ENCODE peak calls at places on chromosomes 13 and 19, in seven cellular contexts. O, Y, H, P, F, M and K are unnamed samples.

GRCh38 chr19:18594096-18594823 is 5.7 kb downstream of the REX1BD start:
- DNase-seq in P (peak), F (peak), M (peak), H (peak), O (no peak), Y (peak), K (peak)

GRCh38 chr13:30021611-30022010 is 171.2 kb upstream of the UBL3 start:
- DNase-seq in Y (no peak), P (no peak), O (no peak), M (no peak), H (no peak), F (no peak), K (no peak)

GRCh38 chr19:8589177-8589714 is 12.0 kb upstream of the MYO1F start:
- DNase-seq in Y (no peak), O (no peak), H (no peak), P (no peak), M (no peak), F (no peak), K (no peak)

GRCh38 chr13:34640179-34640929 is 301.7 kb upstream of the NBEA start:
- DNase-seq in P (no peak), H (no peak), Y (no peak), O (no peak), M (no peak), F (no peak), K (no peak)

GRCh38 chr19:55644842-55645511 is 1.5 kb downstream of the ZNF581 start:
- DNase-seq in H (no peak), P (no peak), M (no peak), Y (no peak), O (no peak), F (no peak), K (no peak)

GRCh38 chr13:72680353-72680752 is 47.1 kb downstream of the MZT1 start:
- DNase-seq in M (no peak), H (no peak), P (no peak), Y (no peak), F (no peak), O (no peak), K (no peak)

GRCh38 chr13:45325806-45326205 is 15.2 kb downstream of the TPT1 start:
- DNase-seq in P (no peak), H (no peak), F (peak), O (no peak), Y (peak), M (no peak), K (no peak)

GRCh38 chr13:27007166-27007565 is 164.4 kb downstream of the USP12 start:
- DNase-seq in F (no peak), P (no peak), O (no peak), Y (no peak), H (no peak), M (no peak), K (peak)

GRCh38 chr19:10111405-10111811 is at the start of gene P2RY11:
- DNase-seq in Y (no peak), H (peak), M (no peak), P (no peak), O (no peak), F (no peak), K (no peak)

GRCh38 chr19:31574251-31574973 is 225.2 kb upstream of the TSHZ3 start:
- DNase-seq in H (no peak), Y (no peak), F (no peak), O (no peak), P (no peak), M (no peak), K (no peak)

GRCh38 chr13:109989686-109990085 is 203.3 kb upstream of the IRS2 start:
- DNase-seq in H (no peak), F (no peak), O (no peak), P (no peak), M (no peak), Y (peak), K (no peak)

GRCh38 chr19:30567535-30568232 is 195.5 kb downstream of the ZNF536 start:
- DNase-seq in Y (no peak), F (no peak), M (no peak), H (no peak), P (no peak), O (no peak), K (peak)

GRCh38 chr19:46431824-46432223 is 3.1 kb upstream of the PNMA8C start:
- DNase-seq in O (no peak), H (no peak), M (no peak), P (no peak), F (no peak), Y (no peak), K (no peak)

GRCh38 chr19:18501832-18502231 is 20.0 kb downstream of the ELL start:
- DNase-seq in O (no peak), F (no peak), M (no peak), Y (no peak), H (no peak), P (no peak), K (peak)

GRCh38 chr19:31534786-31535185 is 185.6 kb upstream of the TSHZ3 start:
- DNase-seq in Y (no peak), M (no peak), P (no peak), F (no peak), O (no peak), H (no peak), K (peak)

GRCh38 chr13:32901994-32902780 is 114.0 kb upstream of the KL start:
- DNase-seq in P (no peak), F (no peak), M (no peak), H (no peak), Y (no peak), O (no peak), K (no peak)

GRCh38 chr13:24683370-24683769 is 3.2 kb downstream of the ATP12A start:
- DNase-seq in P (no peak), H (no peak), F (no peak), Y (no peak), O (no peak), M (no peak), K (no peak)

GRCh38 chr19:2627319-2627829 is 75.1 kb downstream of the GNG7 start:
- DNase-seq in Y (peak), F (peak), M (no peak), O (peak), P (no peak), H (no peak), K (no peak)

GRCh38 chr19:7748756-7749155 is 1.4 kb upstream of the CD209 start:
- DNase-seq in P (no peak), M (no peak), Y (no peak), F (peak), O (no peak), H (no peak), K (no peak)

GRCh38 chr13:20969182-20969581 is 66.6 kb upstream of the XPO4 start:
- DNase-seq in Y (peak), M (no peak), H (no peak), P (no peak), O (no peak), F (peak), K (no peak)

GRCh38 chr19:14540741-14541525 is 11.5 kb downstream of the TECR start:
- DNase-seq in F (no peak), O (no peak), Y (no peak), M (no peak), H (no peak), P (no peak), K (peak)

GRCh38 chr13:29573190-29573589 is 22.3 kb downstream of the SLC7A1 start:
- DNase-seq in H (no peak), O (no peak), Y (peak), P (no peak), F (no peak), M (no peak), K (no peak)

GRCh38 chr13:78601886-78602560 is 1.3 kb downstream of the POU4F1 start:
- DNase-seq in O (no peak), H (no peak), P (no peak), F (no peak), M (no peak), Y (no peak), K (peak)

GRCh38 chr13:98476106-98476505 is 100.8 kb downstream of the STK24 start:
- DNase-seq in H (peak), Y (no peak), P (no peak), F (no peak), O (no peak), M (no peak), K (no peak)

GRCh38 chr13:46516624-46517318 is 36.2 kb upstream of the LRCH1 start:
- DNase-seq in P (no peak), H (no peak), F (no peak), M (no peak), Y (peak), O (no peak), K (no peak)

GRCh38 chr13:54573186-54573585 is 1544.6 kb downstream of the OLFM4 start:
- DNase-seq in M (no peak), F (no peak), H (no peak), P (no peak), O (no peak), Y (no peak), K (no peak)

GRCh38 chr13:23666576-23666975 is 96.4 kb downstream of the TNFRSF19 start:
- DNase-seq in Y (no peak), H (no peak), F (no peak), O (no peak), P (no peak), M (no peak), K (no peak)

GRCh38 chr13:101811881-101812280 is 359.4 kb downstream of the ITGBL1 start:
- DNase-seq in H (no peak), M (no peak), F (no peak), Y (no peak), P (no peak), O (no peak), K (no peak)

GRCh38 chr19:42028304-42029216 is 34.5 kb upstream of the ATP1A3 start:
- DNase-seq in M (peak), O (no peak), P (peak), Y (no peak), F (no peak), H (peak), K (peak)

GRCh38 chr19:45070214-45070613 is 6.1 kb downstream of the ZNF296 start:
- DNase-seq in O (no peak), P (no peak), M (no peak), Y (no peak), F (no peak), H (no peak), K (no peak)

GRCh38 chr19:30530751-30531150 is 158.6 kb downstream of the ZNF536 start:
- DNase-seq in H (no peak), P (no peak), F (no peak), O (no peak), M (no peak), Y (no peak), K (no peak)